ENCODE peak calls at places on chromosome 11, in eight cellular contexts. Q, W, P, U, D, I, Z and N are unnamed samples.

GRCh38 chr11:110093407-110094297 is 460 bp downstream of the ZC3H12C start:
- DNase-seq in W (peak; percentile 64), U (peak; percentile 76), P (peak; percentile 15), I (peak; percentile 80), Q (peak; percentile 56), Z (peak; percentile 85), D (peak; percentile 74), N (peak; percentile 61)

GRCh38 chr11:120336641-120337132 is 474 bp downstream of the ARHGEF12 start:
- DNase-seq in I (peak; percentile 34), D (peak; percentile 53), P (no peak), Z (peak; percentile 87), W (peak; percentile 63), U (peak; percentile 61), Q (no peak), N (peak; percentile 79)

GRCh38 chr11:9003573-9004309 is at the start of gene NRIP3:
- DNase-seq in Z (peak; percentile 90), I (peak; percentile 45), D (peak; percentile 69), Q (peak; percentile 81), U (peak; percentile 58), P (no peak), W (peak; percentile 76), N (peak; percentile 74)

GRCh38 chr11:70505331-70505731 is 107.0 kb downstream of the CTTN start:
- DNase-seq in P (no peak), Q (no peak), U (no peak), Z (peak; percentile 21), D (peak; percentile 1), W (no peak), I (no peak), N (no peak)

GRCh38 chr11:28133146-28133545 is 25.0 kb downstream of the METTL15 start:
- DNase-seq in D (no peak), U (no peak), Q (no peak), I (peak; percentile 33), Z (no peak), P (no peak), W (no peak), N (no peak)

GRCh38 chr11:15867886-15868285 is 488.5 kb downstream of the SOX6 start:
- DNase-seq in U (no peak), W (no peak), I (no peak), Z (no peak), Q (no peak), D (no peak), P (no peak), N (no peak)

GRCh38 chr11:123751777-123752176 is 2.5 kb downstream of the OR6X1 start:
- DNase-seq in U (no peak), P (no peak), I (no peak), Q (no peak), W (no peak), D (no peak), Z (no peak), N (no peak)

GRCh38 chr11:76206327-76207081 is at the start of gene WNT11:
- DNase-seq in P (no peak), Z (peak; percentile 87), W (peak; percentile 69), D (peak; percentile 67), I (peak; percentile 6), U (no peak), Q (peak; percentile 71), N (peak; percentile 66)

GRCh38 chr11:66498508-66498907 is 11.9 kb upstream of the BBS1 start:
- DNase-seq in W (no peak), I (no peak), U (no peak), P (no peak), D (no peak), Z (no peak), Q (no peak), N (no peak)

GRCh38 chr11:2704896-2705606 is 5.3 kb upstream of the KCNQ1OT1 start:
- DNase-seq in I (no peak), Z (no peak), D (no peak), U (no peak), W (no peak), P (no peak), Q (no peak), N (no peak)

GRCh38 chr11:72784662-72785061 is 9.2 kb downstream of the STARD10 start:
- DNase-seq in D (no peak), W (no peak), Q (no peak), Z (peak; percentile 26), P (no peak), I (no peak), U (no peak), N (no peak)
- H3K4me1 ChIP-seq in D (peaks cover 41% of the 10 kb centered on the region), W (peaks cover 16% of the 10 kb centered on the region), Q (peaks cover 89% of the 10 kb centered on the region), Z (peaks cover 3% of the 10 kb centered on the region), P (peaks cover 48% of the 10 kb centered on the region), I (peaks cover 1% of the 10 kb centered on the region), U (peaks cover 45% of the 10 kb centered on the region), N (peaks cover 29% of the 10 kb centered on the region)

DNA sequence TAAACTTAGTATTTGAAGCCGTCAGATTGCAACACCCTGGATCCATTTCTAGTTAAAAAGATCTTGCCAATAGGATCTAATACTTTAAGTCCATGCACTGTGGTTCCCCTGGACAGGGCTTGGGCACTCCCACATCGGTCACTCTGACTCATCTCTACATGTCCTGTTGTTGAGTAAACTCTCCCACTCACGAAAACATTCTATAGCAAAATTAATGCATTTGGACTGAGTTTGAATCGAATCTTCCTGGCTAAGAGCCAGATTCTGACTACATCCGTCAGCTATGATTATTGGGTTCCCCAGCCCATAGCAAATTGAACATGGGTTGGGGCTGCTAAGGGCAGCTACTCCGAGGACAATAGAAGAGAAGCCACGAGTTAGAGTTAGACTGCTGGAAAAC is 182.1 kb upstream of the SORL1-AS1 start:
- DNase-seq in P (no peak), U (no peak), I (peak; percentile 97), Z (no peak), W (no peak), Q (no peak), D (no peak), N (no peak)
- H3K4me1 ChIP-seq in P (peaks cover 9% of the 10 kb centered on the region), U (no peaks in the 10 kb centered on the region), I (peaks cover 14% of the 10 kb centered on the region), Z (no peaks in the 10 kb centered on the region), W (no peaks in the 10 kb centered on the region), Q (no peaks in the 10 kb centered on the region), D (no peaks in the 10 kb centered on the region), N (no peaks in the 10 kb centered on the region)

GRCh38 chr11:11972942-11973341 is 35.5 kb downstream of the DKK3 start:
- DNase-seq in Z (peak; percentile 39), I (no peak), D (peak; percentile 35), Q (peak; percentile 15), W (no peak), P (no peak), U (no peak), N (no peak)
- H3K4me1 ChIP-seq in Z (peaks cover 57% of the 10 kb centered on the region), I (peaks cover 59% of the 10 kb centered on the region), D (peaks cover 98% of the 10 kb centered on the region), Q (peaks cover 60% of the 10 kb centered on the region), W (peaks cover 74% of the 10 kb centered on the region), P (peaks cover 32% of the 10 kb centered on the region), U (peaks cover 25% of the 10 kb centered on the region), N (peaks cover 90% of the 10 kb centered on the region)

GRCh38 chr11:64867748-64868462 is 10.5 kb downstream of the EHD1 start:
- DNase-seq in Q (no peak), Z (peak; percentile 54), I (no peak), U (no peak), W (no peak), P (no peak), D (no peak), N (peak; percentile 23)
- H3K4me1 ChIP-seq in Q (peaks cover 99% of the 10 kb centered on the region), Z (peaks cover 49% of the 10 kb centered on the region), I (peaks cover 75% of the 10 kb centered on the region), U (peaks cover 59% of the 10 kb centered on the region), W (peaks cover 89% of the 10 kb centered on the region), P (peaks cover 82% of the 10 kb centered on the region), D (peaks cover 100% of the 10 kb centered on the region), N (peaks cover 72% of the 10 kb centered on the region)

GRCh38 chr11:116838321-116839084 is 1.1 kb upstream of the APOA1 start:
- DNase-seq in D (no peak), P (no peak), W (no peak), I (no peak), U (peak; percentile 34), Q (no peak), Z (no peak), N (no peak)
- H3K4me1 ChIP-seq in D (peaks cover 42% of the 10 kb centered on the region), P (peaks cover 15% of the 10 kb centered on the region), W (peaks cover 30% of the 10 kb centered on the region), I (peaks cover 7% of the 10 kb centered on the region), U (peaks cover 32% of the 10 kb centered on the region), Q (peaks cover 45% of the 10 kb centered on the region), Z (peaks cover 3% of the 10 kb centered on the region), N (peaks cover 45% of the 10 kb centered on the region)

GRCh38 chr11:45860348-45860747 is 13.1 kb downstream of the CRY2 start:
- DNase-seq in U (no peak), P (no peak), W (no peak), D (no peak), Q (no peak), I (no peak), Z (no peak), N (no peak)
- H3K4me1 ChIP-seq in U (peaks cover 41% of the 10 kb centered on the region), P (peaks cover 5% of the 10 kb centered on the region), W (peaks cover 56% of the 10 kb centered on the region), D (peaks cover 74% of the 10 kb centered on the region), Q (peaks cover 60% of the 10 kb centered on the region), I (peaks cover 31% of the 10 kb centered on the region), Z (peaks cover 30% of the 10 kb centered on the region), N (peaks cover 67% of the 10 kb centered on the region)

GRCh38 chr11:118186346-118187107 is 10.1 kb upstream of the SCN2B start:
- DNase-seq in I (no peak), Q (no peak), D (no peak), U (peak; percentile 72), Z (no peak), P (no peak), W (no peak), N (no peak)
- H3K4me1 ChIP-seq in I (no peaks in the 10 kb centered on the region), Q (no peaks in the 10 kb centered on the region), D (no peaks in the 10 kb centered on the region), U (no peaks in the 10 kb centered on the region), Z (no peaks in the 10 kb centered on the region), P (no peaks in the 10 kb centered on the region), W (no peaks in the 10 kb centered on the region), N (no peaks in the 10 kb centered on the region)